ENCODE peak calls at places on chromosomes 12 and 14, in eight cellular contexts. Q, Z, I, O, J, G, P and A are unnamed samples.

GRCh38 chr14:57139173-57139572 is 129.5 kb downstream of the EXOC5 start:
- DNase-seq in Q (no peak), Z (no peak), I (no peak), O (no peak), J (no peak), G (no peak), P (no peak), A (no peak)

GRCh38 chr14:93332032-93332852 is 594 bp downstream of the BTBD7 start:
- DNase-seq in Q (peak; percentile 40), Z (no peak), I (peak; percentile 38), O (peak; percentile 55), J (peak; percentile 19), G (peak; percentile 28), P (no peak), A (peak; percentile 46)

GRCh38 chr12:122480753-122481152 is 20.0 kb downstream of the ZCCHC8 start:
- DNase-seq in Q (peak; percentile 7), Z (no peak), I (no peak), O (no peak), J (no peak), G (no peak), P (no peak), A (no peak)

GRCh38 chr14:89028462-89029134 is 204.1 kb downstream of the TTC8 start:
- DNase-seq in Q (no peak), Z (no peak), I (no peak), O (no peak), J (no peak), G (no peak), P (no peak), A (no peak)

GRCh38 chr14:23071975-23072539 is 14.7 kb upstream of the CDH24 start:
- DNase-seq in Q (no peak), Z (no peak), I (no peak), O (no peak), J (no peak), G (no peak), P (peak; percentile 28), A (no peak)

GRCh38 chr12:89383235-89384049 is 31.1 kb upstream of the DUSP6 start:
- DNase-seq in Q (no peak), Z (no peak), I (no peak), O (no peak), J (no peak), G (peak; percentile 39), P (no peak), A (no peak)

GRCh38 chr12:26471560-26471959 is 276.2 kb downstream of the SSPN start:
- DNase-seq in Q (peak; percentile 32), Z (no peak), I (no peak), O (no peak), J (no peak), G (peak; percentile 11), P (no peak), A (no peak)

GRCh38 chr14:100030441-100031153 is 34.6 kb upstream of the EVL start:
- DNase-seq in Q (no peak), Z (no peak), I (no peak), O (no peak), J (no peak), G (peak; percentile 94), P (peak; percentile 50), A (peak; percentile 51)

GRCh38 chr12:20798561-20798960 is 11.9 kb upstream of the SLCO1B3 start:
- DNase-seq in Q (no peak), Z (peak; percentile 36), I (peak; percentile 38), O (peak; percentile 10), J (no peak), G (no peak), P (peak; percentile 1), A (no peak)

GRCh38 chr14:63878052-63878451 is 25.2 kb downstream of the SYNE2 start:
- DNase-seq in Q (no peak), Z (no peak), I (no peak), O (no peak), J (no peak), G (no peak), P (no peak), A (no peak)

GRCh38 chr12:117774986-117775775 is 193.6 kb downstream of the KSR2 start:
- DNase-seq in Q (no peak), Z (no peak), I (peak; percentile 25), O (no peak), J (no peak), G (no peak), P (no peak), A (no peak)

GRCh38 chr12:68636268-68636667 is 25.6 kb downstream of the RAP1B start:
- DNase-seq in Q (no peak), Z (no peak), I (no peak), O (no peak), J (no peak), G (peak; percentile 80), P (no peak), A (peak; percentile 17)

GRCh38 chr12:41795910-41796309 is 348.8 kb downstream of the GXYLT1 start:
- DNase-seq in Q (no peak), Z (no peak), I (no peak), O (peak; percentile 61), J (no peak), G (no peak), P (no peak), A (no peak)

GRCh38 chr14:34678306-34678705 is 36.1 kb downstream of the CFL2 start:
- DNase-seq in Q (no peak), Z (no peak), I (no peak), O (no peak), J (no peak), G (no peak), P (no peak), A (no peak)

GRCh38 chr12:42475055-42475454 is 114.5 kb downstream of the PRICKLE1 start:
- DNase-seq in Q (no peak), Z (no peak), I (no peak), O (no peak), J (no peak), G (no peak), P (no peak), A (no peak)

GRCh38 chr14:63454863-63455622 is 88.1 kb downstream of the PPP2R5E start:
- DNase-seq in Q (no peak), Z (peak; percentile 30), I (peak; percentile 70), O (no peak), J (peak; percentile 86), G (peak; percentile 51), P (peak; percentile 18), A (peak; percentile 4)

GRCh38 chr12:77108707-77109106 is 43.3 kb upstream of the E2F7 start:
- DNase-seq in Q (no peak), Z (no peak), I (no peak), O (no peak), J (no peak), G (no peak), P (no peak), A (no peak)

GRCh38 chr12:54616933-54617535 is 17.7 kb downstream of the LACRT start:
- DNase-seq in Q (no peak), Z (no peak), I (no peak), O (no peak), J (no peak), G (no peak), P (no peak), A (no peak)

GRCh38 chr12:593396-593976 is 69.8 kb downstream of the NINJ2 start:
- DNase-seq in Q (no peak), Z (no peak), I (no peak), O (no peak), J (no peak), G (no peak), P (no peak), A (no peak)

GRCh38 chr12:130444081-130444480 is 106.4 kb downstream of the PIWIL1 start:
- DNase-seq in Q (no peak), Z (no peak), I (no peak), O (no peak), J (no peak), G (no peak), P (no peak), A (no peak)

GRCh38 chr12:45409966-45410365 is 194.1 kb downstream of the ANO6 start:
- DNase-seq in Q (no peak), Z (no peak), I (no peak), O (no peak), J (no peak), G (peak; percentile 44), P (no peak), A (peak; percentile 87)

GRCh38 chr12:7512528-7512927 is 9.0 kb upstream of the CD163 start:
- DNase-seq in Q (no peak), Z (no peak), I (no peak), O (no peak), J (no peak), G (peak; percentile 81), P (peak; percentile 88), A (peak; percentile 85)

GRCh38 chr14:91413547-91414474 is 3.8 kb downstream of the CCDC88C start:
- DNase-seq in Q (peak; percentile 72), Z (no peak), I (peak; percentile 94), O (no peak), J (peak; percentile 81), G (no peak), P (no peak), A (no peak)

GRCh38 chr12:45660330-45660729 is 69.2 kb upstream of the ARID2 start:
- DNase-seq in Q (no peak), Z (no peak), I (no peak), O (no peak), J (no peak), G (peak; percentile 86), P (peak; percentile 82), A (peak; percentile 76)

GRCh38 chr12:26891704-26892103 is 46.1 kb downstream of the INTS13 start:
- DNase-seq in Q (no peak), Z (no peak), I (peak; percentile 19), O (no peak), J (no peak), G (no peak), P (no peak), A (no peak)

GRCh38 chr14:80636071-80636470 is 305.5 kb downstream of the CEP128 start:
- DNase-seq in Q (no peak), Z (no peak), I (no peak), O (no peak), J (no peak), G (peak; percentile 33), P (peak; percentile 15), A (no peak)